ENCODE peak calls at places on chromosomes 1 and 21, in seven cellular contexts. D is neural progenitor cell, O is Calu3, A is ovary, E is iPS-NIHi11, C is T-helper 1 cell, W is dorsolateral prefrontal cortex. Z is an unnamed sample.

GRCh38 chr1:234619794-234620247 is 9.8 kb upstream of the IRF2BP2 start:
- DNase-seq in D (no peak), O (no peak), A (no peak), E (no peak), C (no peak), W (no peak), Z (no peak)

GRCh38 chr1:206895837-206896242 is 1.4 kb upstream of the IL24 start:
- DNase-seq in D (no peak), O (no peak), A (no peak), E (no peak), C (no peak), W (no peak), Z (no peak)

GRCh38 chr1:230145505-230145899 is 78.5 kb downstream of the GALNT2 start:
- DNase-seq in D (no peak), O (no peak), A (no peak), E (no peak), C (no peak), W (no peak), Z (no peak)

GRCh38 chr1:78843111-78843908 is 163.2 kb downstream of the ADGRL4 start:
- DNase-seq in D (no peak), O (no peak), A (no peak), E (no peak), C (no peak), W (no peak), Z (no peak)

GRCh38 chr1:8858888-8859706 is 19.4 kb downstream of the ENO1 start:
- DNase-seq in D (peak), O (peak), A (no peak), E (peak), C (no peak), W (no peak), Z (no peak)

GRCh38 chr1:50369830-50370229 is 53.4 kb downstream of the DMRTA2 start:
- DNase-seq in D (peak), O (no peak), A (no peak), E (peak), C (no peak), W (no peak), Z (no peak)

GRCh38 chr21:42112857-42113256 is 41.7 kb downstream of the UMODL1 start:
- DNase-seq in D (no peak), O (no peak), A (no peak), E (no peak), C (no peak), W (no peak), Z (no peak)

GRCh38 chr1:60668584-60668983 is 413.8 kb upstream of the NFIA start:
- DNase-seq in D (no peak), O (no peak), A (no peak), E (no peak), C (no peak), W (no peak), Z (no peak)

GRCh38 chr1:67700692-67701410 is 15.8 kb downstream of the GADD45A start:
- DNase-seq in D (peak), O (peak), A (no peak), E (peak), C (no peak), W (no peak), Z (no peak)

GRCh38 chr1:61244114-61244513 is 161.8 kb downstream of the NFIA start:
- DNase-seq in D (no peak), O (no peak), A (no peak), E (no peak), C (no peak), W (no peak), Z (no peak)

GRCh38 chr1:174963547-174964125 is 36.1 kb upstream of the CACYBP start:
- DNase-seq in D (no peak), O (no peak), A (no peak), E (no peak), C (no peak), W (no peak), Z (no peak)

GRCh38 chr1:94690033-94690712 is 130.0 kb upstream of the SLC44A3 start:
- DNase-seq in D (no peak), O (no peak), A (no peak), E (no peak), C (no peak), W (no peak), Z (no peak)

Z was measured in glomerular endothelial cell.